ENCODE peak calls at places on chromosomes 16 and 17, in ten cellular contexts. M is germinal center; E is neural crest cell; N is activated naive CD4-positive, alpha-beta T cell treated with anti-CD3 and anti-CD28 coated beads, Interleukin-2, amount 50 U/mL, for 72 hours; A is KG1; W is frontal cortex; K is GM18507; G is activated T-cell treated with anti-CD3 and anti-CD28 coated beads for 48 hours; O is left lung; C is GM12865. Q is an unnamed sample.

GRCh38 chr17:45895304-45895968 is 1.1 kb downstream of the MAPT start:
- DNase-seq in G (no peak), W (peak; percentile 69), A (no peak), E (peak; percentile 21), C (no peak), N (no peak), K (no peak), M (peak; percentile 41), O (no peak), Q (no peak)

GRCh38 chr16:1152123-1152638 is 725 bp upstream of the CACNA1H start:
- DNase-seq in A (no peak), G (peak; percentile 13), C (no peak), K (no peak), E (peak; percentile 32), O (no peak), N (no peak), W (no peak), M (peak; percentile 58), Q (peak; percentile 47)

GRCh38 chr16:15653227-15653626 is 3.2 kb downstream of the NDE1 start:
- DNase-seq in C (no peak), W (no peak), N (no peak), O (no peak), G (no peak), E (no peak), K (no peak), M (no peak), A (no peak), Q (no peak)

GRCh38 chr17:47615766-47616424 is 33.8 kb upstream of the KPNB1 start:
- DNase-seq in C (peak; percentile 51), O (no peak), A (no peak), M (peak; percentile 45), W (no peak), N (no peak), G (no peak), E (no peak), K (peak; percentile 17), Q (no peak)

GRCh38 chr17:40331743-40332641 is 23.0 kb downstream of the RARA start:
- DNase-seq in K (no peak), C (no peak), N (no peak), W (peak; percentile 71), A (no peak), O (peak; percentile 93), E (no peak), G (no peak), M (no peak), Q (no peak)

GRCh38 chr17:34451313-34451712 is 88.3 kb upstream of the CCL1 start:
- DNase-seq in O (no peak), M (no peak), K (no peak), E (no peak), G (no peak), W (no peak), A (no peak), N (no peak), C (no peak), Q (no peak)

GRCh38 chr17:78501241-78502036 is 75.8 kb downstream of the DNAH17 start:
- DNase-seq in K (no peak), M (no peak), G (no peak), N (no peak), E (no peak), W (no peak), A (no peak), C (no peak), O (no peak), Q (no peak)

GRCh38 chr17:43974541-43975315 is 21.0 kb upstream of the PYY start:
- DNase-seq in N (no peak), C (no peak), A (no peak), W (no peak), K (no peak), G (no peak), O (no peak), M (no peak), E (no peak), Q (no peak)

GRCh38 chr17:41917957-41918391 is 777 bp downstream of the ACLY start:
- DNase-seq in N (peak; percentile 61), E (peak; percentile 20), O (peak; percentile 71), K (peak; percentile 9), W (no peak), M (no peak), C (peak; percentile 49), A (no peak), G (peak; percentile 27), Q (peak; percentile 20)

GRCh38 chr16:72969146-72969545 is 78.8 kb downstream of the ZFHX3 start:
- DNase-seq in M (no peak), O (no peak), N (no peak), C (no peak), K (no peak), E (no peak), A (no peak), G (no peak), W (no peak), Q (no peak)

GRCh38 chr17:35170968-35171771 is 23.0 kb downstream of the SLC35G3 start:
- DNase-seq in C (peak; percentile 11), A (no peak), W (no peak), M (no peak), G (no peak), N (no peak), O (peak; percentile 30), E (no peak), K (no peak), Q (no peak)

GRCh38 chr17:2635241-2635640 is 41.8 kb downstream of the PAFAH1B1 start:
- DNase-seq in E (no peak), A (no peak), G (no peak), C (no peak), N (no peak), M (no peak), K (no peak), W (no peak), O (no peak), Q (no peak)

GRCh38 chr17:16255481-16255901 is 38.5 kb downstream of the PIGL start:
- DNase-seq in A (no peak), O (peak; percentile 65), E (no peak), N (no peak), W (peak; percentile 34), M (no peak), K (no peak), C (no peak), G (no peak), Q (peak; percentile 57)

GRCh38 chr17:38598536-38598935 is 7.2 kb downstream of the SRCIN1 start:
- DNase-seq in C (peak; percentile 83), K (no peak), M (peak; percentile 64), G (no peak), E (peak; percentile 55), O (no peak), A (peak; percentile 22), N (no peak), W (no peak), Q (peak; percentile 73)

GRCh38 chr16:17271687-17272086 is 199.1 kb downstream of the XYLT1 start:
- DNase-seq in W (no peak), N (no peak), C (no peak), A (no peak), M (no peak), E (no peak), G (no peak), O (no peak), K (no peak), Q (no peak)

GRCh38 chr16:23182675-23183485 is at the start of gene SCNN1G:
- DNase-seq in E (peak; percentile 6), W (peak; percentile 29), M (peak; percentile 51), G (no peak), A (no peak), K (no peak), C (peak; percentile 16), O (peak; percentile 38), N (no peak), Q (no peak)

GRCh38 chr16:67260426-67261063 is 11.8 kb downstream of the SLC9A5 start:
- DNase-seq in M (no peak), E (no peak), O (no peak), C (peak; percentile 70), K (no peak), N (no peak), A (peak; percentile 27), W (peak; percentile 17), G (no peak), Q (no peak)

GRCh38 chr17:49935526-49936210 is 33.3 kb upstream of the DLX4 start:
- DNase-seq in E (no peak), C (no peak), K (no peak), W (no peak), N (no peak), A (no peak), O (no peak), G (no peak), M (no peak), Q (no peak)

GRCh38 chr17:46722662-46723285 is 95.7 kb downstream of the WNT3 start:
- DNase-seq in E (no peak), A (no peak), C (no peak), N (no peak), G (no peak), M (no peak), O (no peak), K (no peak), W (no peak), Q (no peak)

GRCh38 chr17:34252138-34252889 is 2.8 kb upstream of the CCL2 start:
- DNase-seq in A (peak; percentile 29), N (no peak), M (peak; percentile 18), E (no peak), O (peak; percentile 85), K (peak; percentile 18), W (no peak), C (peak; percentile 57), G (no peak), Q (peak; percentile 46)

GRCh38 chr17:19533718-19534561 is at the start of gene SLC47A1:
- DNase-seq in C (peak; percentile 10), W (peak; percentile 44), M (peak; percentile 23), O (no peak), E (peak; percentile 22), G (peak; percentile 30), K (no peak), A (no peak), N (no peak), Q (peak; percentile 66)

GRCh38 chr16:81697321-81697885 is 81.7 kb upstream of the PLCG2 start:
- DNase-seq in G (peak; percentile 29), C (peak; percentile 76), N (no peak), O (peak; percentile 48), E (no peak), K (peak; percentile 35), M (peak; percentile 31), W (no peak), A (no peak), Q (peak; percentile 4)

GRCh38 chr16:87780385-87780989 is 14.7 kb upstream of the KLHDC4 start:
- DNase-seq in K (peak; percentile 38), C (peak; percentile 91), G (peak; percentile 58), W (no peak), O (peak; percentile 82), M (peak; percentile 65), N (peak; percentile 88), A (peak; percentile 91), E (no peak), Q (no peak)

GRCh38 chr17:78522031-78522809 is 55.0 kb downstream of the DNAH17 start:
- DNase-seq in E (no peak), W (no peak), M (no peak), G (no peak), K (no peak), O (no peak), C (no peak), A (no peak), N (no peak), Q (no peak)

GRCh38 chr17:47076171-47076570 is 97.1 kb upstream of the RPRML start:
- DNase-seq in C (no peak), K (no peak), M (no peak), A (no peak), N (no peak), W (no peak), O (no peak), E (no peak), G (no peak), Q (no peak)

GRCh38 chr16:4535627-4536108 is 2.9 kb downstream of the CDIP1 start:
- DNase-seq in G (no peak), K (no peak), O (no peak), W (no peak), N (peak; percentile 60), E (no peak), M (no peak), A (no peak), C (peak; percentile 16), Q (no peak)

GRCh38 chr16:1929578-1930337 is 11.5 kb upstream of the HS3ST6 start:
- DNase-seq in E (peak; percentile 98), C (peak; percentile 92), A (peak; percentile 78), K (peak; percentile 99), W (peak; percentile 97), G (peak; percentile 94), O (peak; percentile 89), N (peak; percentile 95), M (peak; percentile 96), Q (peak; percentile 95)

GRCh38 chr17:4884489-4884888 is 14.8 kb upstream of the C17orf107 start:
- DNase-seq in C (no peak), A (no peak), N (no peak), O (no peak), E (no peak), W (no peak), K (no peak), M (no peak), G (no peak), Q (no peak)

Q was measured in HAP-1.